ENCODE peak calls at places on chromosomes 7 and 10, in eight cellular contexts. P is RPMI8226; G is left ventricle myocardium inferior; W is heart left ventricle; J is SHP77; N is NCI-H1105 treated with DMSO at 0.1 percent for 48 hours; C is choroid plexus epithelial cell; A is activated effector memory CD4-positive, alpha-beta T cell treated with anti-CD3 and anti-CD28 coated beads, Interleukin-2, amount 50 U/mL, for 16 hours. K is an unnamed sample.
A peak's percentile ranks its signal among the peaks of the same experiment; 100 is the strongest.

GRCh38 chr7:18575989-18576572 is 80.5 kb downstream of the HDAC9 start:
- DNase-seq in P (no peak), G (no peak), W (no peak), J (no peak), N (no peak), C (no peak), A (no peak), K (no peak)

GRCh38 chr7:36036590-36036989 is 116.5 kb upstream of the EEPD1 start:
- DNase-seq in P (no peak), G (peak; percentile 47), W (peak; percentile 41), J (no peak), N (no peak), C (no peak), A (no peak), K (no peak)

GRCh38 chr10:92421550-92421949 is 130.6 kb downstream of the MARCHF5 start:
- DNase-seq in P (no peak), G (no peak), W (no peak), J (no peak), N (no peak), C (no peak), A (no peak), K (no peak)

GRCh38 chr10:79397575-79398303 is 47.7 kb downstream of the ZCCHC24 start:
- DNase-seq in P (no peak), G (peak; percentile 73), W (peak; percentile 61), J (no peak), N (no peak), C (peak; percentile 60), A (no peak), K (no peak)

GRCh38 chr10:35268791-35269257 is 67.5 kb upstream of the CCNY start:
- DNase-seq in P (no peak), G (no peak), W (no peak), J (no peak), N (no peak), C (no peak), A (no peak), K (no peak)

GRCh38 chr7:99504603-99505323 is at the start of gene ZKSCAN5:
- DNase-seq in P (peak; percentile 98), G (peak; percentile 99), W (peak; percentile 99), J (peak; percentile 90), N (peak; percentile 97), C (peak; percentile 98), A (peak; percentile 99), K (peak; percentile 97)

GRCh38 chr7:87330942-87331341 is 14.5 kb upstream of the CROT start:
- DNase-seq in P (no peak), G (no peak), W (no peak), J (no peak), N (no peak), C (no peak), A (no peak), K (no peak)

GRCh38 chr7:56291-56913 is 136.0 kb upstream of the FAM20C start:
- DNase-seq in P (no peak), G (no peak), W (peak; percentile 20), J (no peak), N (no peak), C (no peak), A (no peak), K (no peak)

GRCh38 chr10:78931333-78932083 is 137.3 kb upstream of the ZMIZ1 start:
- DNase-seq in P (no peak), G (peak; percentile 64), W (peak; percentile 65), J (no peak), N (no peak), C (peak; percentile 97), A (no peak), K (no peak)

GRCh38 chr10:118045842-118046490 is 775 bp downstream of the RAB11FIP2 start:
- DNase-seq in P (peak; percentile 43), G (no peak), W (peak; percentile 50), J (peak; percentile 12), N (peak; percentile 33), C (no peak), A (peak; percentile 73), K (no peak)

GRCh38 chr7:130894146-130895005 is 160.4 kb upstream of the KLF14 start:
- DNase-seq in P (no peak), G (peak; percentile 78), W (peak; percentile 68), J (peak; percentile 76), N (peak; percentile 32), C (peak; percentile 76), A (peak; percentile 66), K (no peak)

GRCh38 chr7:139370943-139371313 is 11.2 kb downstream of the LUC7L2 start:
- DNase-seq in P (no peak), G (no peak), W (no peak), J (no peak), N (no peak), C (no peak), A (no peak), K (no peak)